ENCODE peak calls at places on chromosomes 13 and 19, in five cellular contexts. I is AG04450, M is uterus, D is B cell, Q is neural progenitor cell. O is an unnamed sample.

GRCh38 chr13:112729408-112729807 is 39.6 kb downstream of the ATP11A start:
- DNase-seq in I (no peak), M (no peak), D (no peak), Q (no peak), O (no peak)

GRCh38 chr13:86020350-86021002 is 221.3 kb upstream of the SLITRK6 start:
- DNase-seq in I (peak; percentile 10), M (no peak), D (no peak), Q (no peak), O (no peak)

GRCh38 chr13:40193290-40194203 is 472.9 kb downstream of the FOXO1 start:
- DNase-seq in I (no peak), M (peak; percentile 39), D (no peak), Q (no peak), O (no peak)

GRCh38 chr19:40147693-40148347 is 43.4 kb upstream of the MAP3K10 start:
- DNase-seq in I (peak; percentile 38), M (no peak), D (no peak), Q (no peak), O (no peak)

GRCh38 chr13:75132800-75133695 is 348.9 kb downstream of the TBC1D4 start:
- DNase-seq in I (no peak), M (no peak), D (no peak), Q (no peak), O (no peak)

GRCh38 chr13:44125943-44126469 is 246.3 kb downstream of the LACC1 start:
- DNase-seq in I (peak; percentile 76), M (no peak), D (no peak), Q (no peak), O (no peak)

GRCh38 chr13:51542358-51542972 is 41.8 kb upstream of the WDFY2 start:
- DNase-seq in I (no peak), M (no peak), D (no peak), Q (peak; percentile 51), O (no peak)

GRCh38 chr13:112752711-112753541 is 63.1 kb downstream of the ATP11A start:
- DNase-seq in I (no peak), M (peak; percentile 64), D (no peak), Q (no peak), O (no peak)

GRCh38 chr19:53942001-53942786 is 20.5 kb upstream of the CACNG8 start:
- DNase-seq in I (no peak), M (no peak), D (no peak), Q (peak; percentile 96), O (no peak)

GRCh38 chr13:37418490-37418889 is 180.1 kb downstream of the POSTN start:
- DNase-seq in I (peak; percentile 33), M (no peak), D (no peak), Q (no peak), O (no peak)

GRCh38 chr19:18698321-18699167 is 15.1 kb downstream of the CRTC1 start:
- DNase-seq in I (no peak), M (no peak), D (no peak), Q (peak; percentile 19), O (no peak)

GRCh38 chr19:50794074-50794777 is 4.0 kb downstream of the ACP4 start:
- DNase-seq in I (no peak), M (no peak), D (peak; percentile 45), Q (no peak), O (no peak)

GRCh38 chr19:4371898-4372629 is 28.3 kb downstream of the SH3GL1 start:
- DNase-seq in I (no peak), M (no peak), D (no peak), Q (no peak), O (no peak)

GRCh38 chr13:106407338-106407737 is 128.1 kb downstream of the EFNB2 start:
- DNase-seq in I (no peak), M (no peak), D (no peak), Q (no peak), O (no peak)

GRCh38 chr13:52599037-52599852 is 43.0 kb upstream of the HNRNPA1L2 start:
- DNase-seq in I (no peak), M (no peak), D (no peak), Q (peak; percentile 23), O (no peak)

GRCh38 chr19:2722541-2723344 is 1.6 kb upstream of the DIRAS1 start:
- DNase-seq in I (no peak), M (peak; percentile 82), D (peak; percentile 56), Q (no peak), O (no peak)

GRCh38 chr19:3528080-3528479 is 10.9 kb upstream of the TEKTIP1 start:
- DNase-seq in I (no peak), M (no peak), D (no peak), Q (no peak), O (no peak)

GRCh38 chr19:2711175-2711936 is 8.9 kb upstream of the GNG7 start:
- DNase-seq in I (peak; percentile 72), M (no peak), D (peak; percentile 35), Q (no peak), O (no peak)

GRCh38 chr19:58520257-58520599 is 618 bp upstream of the ZBTB45 start:
- DNase-seq in I (no peak), M (no peak), D (no peak), Q (no peak), O (no peak)

GRCh38 chr19:58519355-58520256 is at the start of gene ZBTB45:
- DNase-seq in I (peak; percentile 92), M (peak; percentile 94), D (peak; percentile 93), Q (peak; percentile 95), O (peak; percentile 91)

GRCh38 chr19:58516964-58517833 is 2.4 kb downstream of the ZBTB45 start:
- DNase-seq in I (no peak), M (no peak), D (no peak), Q (no peak), O (no peak)

GRCh38 chr19:58518261-58519086 is 1.1 kb downstream of the ZBTB45 start:
- DNase-seq in I (no peak), M (no peak), D (peak; percentile 27), Q (no peak), O (no peak)

GRCh38 chr19:58519087-58519354 is 589 bp downstream of the ZBTB45 start:
- DNase-seq in I (no peak), M (peak; percentile 66), D (peak; percentile 66), Q (peak; percentile 89), O (peak; percentile 27)
- TF ChIP-seq CTCF in I (peak; percentile 85), M (peak; percentile 68), D (no peak), Q (peak; percentile 55), O (no peak)

DNA sequence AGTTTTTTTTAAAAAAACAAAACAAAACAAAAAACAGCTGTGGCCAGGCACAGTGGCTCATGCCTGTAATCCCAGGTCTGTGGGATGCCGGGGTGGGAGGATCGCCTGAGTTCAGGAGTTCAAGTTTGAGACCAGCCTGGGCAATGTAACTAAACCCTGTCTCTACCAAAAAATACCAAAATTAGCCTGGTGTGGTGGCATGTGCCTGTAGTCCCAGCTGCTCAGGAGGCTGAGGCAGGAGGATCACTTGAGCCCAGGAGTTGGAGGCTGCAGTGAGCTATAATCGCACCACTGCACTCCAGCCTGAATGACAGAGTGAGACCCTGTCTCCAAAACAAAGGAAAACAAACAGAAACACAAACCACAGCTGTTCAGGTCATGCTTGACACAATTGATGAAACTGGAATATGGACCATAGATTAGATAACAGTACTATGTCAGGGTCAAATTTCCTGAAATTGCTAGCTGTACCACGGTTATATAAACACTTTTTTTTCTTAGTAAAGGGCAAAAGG is 6.9 kb upstream of the ANGPTL4 start:
- DNase-seq in I (no peak), M (no peak), D (no peak), Q (no peak), O (no peak)
- TF ChIP-seq CTCF in I (no peak), M (no peak), D (no peak), Q (no peak), O (no peak)

DNA sequence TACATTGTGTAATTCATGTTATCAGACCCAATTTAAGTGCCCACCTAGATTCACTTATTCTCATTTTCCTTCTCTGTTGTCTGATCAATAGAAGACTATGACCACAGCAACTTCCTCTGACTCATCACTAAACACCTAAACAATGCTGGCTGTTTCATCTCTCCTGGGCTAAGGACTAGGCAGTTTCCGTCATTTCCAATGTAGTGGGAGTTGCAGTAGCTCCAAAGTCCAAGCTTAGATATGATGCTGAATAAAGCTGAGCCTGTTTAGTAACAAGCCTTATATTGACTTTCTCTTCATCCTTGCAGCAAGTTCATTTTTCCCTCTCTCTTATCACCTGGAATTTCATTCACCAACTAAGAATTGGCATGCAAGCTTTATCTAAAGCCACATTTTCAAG is 53.5 kb upstream of the PCDH9 start:
- DNase-seq in I (no peak), M (no peak), D (no peak), Q (no peak), O (no peak)
- TF ChIP-seq CTCF in I (no peak), M (no peak), D (no peak), Q (no peak), O (no peak)

GRCh38 chr13:46648166-46648607 is 95.2 kb downstream of the LRCH1 start:
- DNase-seq in I (no peak), M (no peak), D (no peak), Q (peak; percentile 39), O (no peak)

GRCh38 chr13:46643165-46643777 is 90.3 kb downstream of the LRCH1 start:
- DNase-seq in I (no peak), M (no peak), D (no peak), Q (no peak), O (no peak)

GRCh38 chr13:46642254-46642653 is 89.3 kb downstream of the LRCH1 start:
- DNase-seq in I (no peak), M (no peak), D (no peak), Q (no peak), O (no peak)

DNA sequence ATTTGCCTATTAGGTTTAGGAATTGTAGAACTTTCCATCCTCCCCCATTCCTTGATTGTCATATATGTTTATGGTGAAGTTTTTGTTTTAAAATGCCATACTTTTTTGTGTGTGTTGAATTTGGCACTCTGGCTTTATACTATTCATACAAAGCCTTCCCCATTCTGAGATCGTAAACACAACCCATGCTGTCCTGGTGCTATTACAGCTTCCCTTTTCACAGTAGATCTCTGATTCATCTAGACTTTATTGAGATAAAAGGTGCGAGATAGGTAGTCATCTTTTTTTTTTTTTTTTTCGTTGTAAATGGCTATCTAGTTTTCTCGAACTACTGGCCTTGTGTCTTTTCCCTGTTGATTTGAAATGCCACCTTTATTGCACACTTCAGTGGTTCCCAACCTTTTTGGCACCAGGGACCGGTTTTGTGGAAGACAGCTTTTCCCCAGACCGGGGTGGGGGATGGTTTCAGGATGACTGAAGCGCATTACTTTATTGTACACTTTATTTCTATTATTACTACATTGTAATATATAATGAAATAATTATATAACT is 94.6 kb downstream of the LRCH1 start:
- DNase-seq in I (no peak), M (no peak), D (no peak), Q (no peak), O (no peak)
- TF ChIP-seq CTCF in I (no peak), M (no peak), D (no peak), Q (no peak), O (no peak)

O was measured in natural killer cell.